ENCODE peak calls at places on chromosome 2, in four cellular contexts. One of them, this sample, is unnamed.
A peak's percentile ranks its signal among the peaks of the same experiment; 100 is the strongest.

GRCh38 chr2:158011055-158011771 is 90.5 kb upstream of the UPP2 start:
- DNase-seq in tibial artery: no peak
- DNase-seq in prostate gland: no peak
- DNase-seq in A549: no peak
- DNase-seq in this sample: no peak

GRCh38 chr2:237702439-237703397 is 75.3 kb downstream of the LRRFIP1 start:
- DNase-seq in tibial artery: peak; percentile 69
- DNase-seq in A549: no peak
- DNase-seq in prostate gland: no peak
- DNase-seq in this sample: peak; percentile 73

GRCh38 chr2:105443610-105444598 is 45.1 kb upstream of the FHL2 start:
- DNase-seq in tibial artery: no peak
- DNase-seq in prostate gland: peak; percentile 81
- DNase-seq in A549: no peak
- DNase-seq in this sample: no peak

GRCh38 chr2:151282401-151282800 is 7.1 kb downstream of the NMI start:
- DNase-seq in prostate gland: no peak
- DNase-seq in A549: no peak
- DNase-seq in tibial artery: no peak
- DNase-seq in this sample: no peak

GRCh38 chr2:226057914-226058313 is 658.4 kb downstream of the NYAP2 start:
- DNase-seq in prostate gland: no peak
- DNase-seq in tibial artery: no peak
- DNase-seq in A549: no peak
- DNase-seq in this sample: no peak

GRCh38 chr2:239178954-239179353 is 221.9 kb downstream of the HDAC4 start:
- DNase-seq in tibial artery: peak; percentile 17
- DNase-seq in prostate gland: no peak
- DNase-seq in A549: no peak
- DNase-seq in this sample: no peak

GRCh38 chr2:173427887-173428683 is 73.4 kb downstream of the CDCA7 start:
- DNase-seq in A549: no peak
- DNase-seq in prostate gland: peak; percentile 59
- DNase-seq in tibial artery: no peak
- DNase-seq in this sample: peak; percentile 48

GRCh38 chr2:197998702-197999101 is 194.3 kb downstream of the PLCL1 start:
- DNase-seq in tibial artery: no peak
- DNase-seq in prostate gland: no peak
- DNase-seq in A549: no peak
- DNase-seq in this sample: no peak

GRCh38 chr2:75637568-75637967 is 9.0 kb upstream of the MRPL19 start:
- DNase-seq in tibial artery: no peak
- DNase-seq in prostate gland: no peak
- DNase-seq in A549: no peak
- DNase-seq in this sample: no peak

GRCh38 chr2:106078091-106078490 is 116.0 kb downstream of the UXS1 start:
- DNase-seq in tibial artery: no peak
- DNase-seq in prostate gland: no peak
- DNase-seq in A549: no peak
- DNase-seq in this sample: no peak

GRCh38 chr2:156400704-156401678 is 35.2 kb upstream of the GPD2 start:
- DNase-seq in prostate gland: peak; percentile 80
- DNase-seq in A549: peak; percentile 82
- DNase-seq in tibial artery: peak; percentile 71
- DNase-seq in this sample: peak; percentile 74
- H3K27ac ChIP-seq in prostate gland: peak overlapping the region; percentile 94
- H3K27ac ChIP-seq in A549: peak overlapping the region; percentile 75
- H3K27ac ChIP-seq in tibial artery: peak overlapping the region; percentile 89
- H3K27ac ChIP-seq in this sample: peak overlapping the region; percentile 68

GRCh38 chr2:20091305-20091991 is 40.0 kb upstream of the LAPTM4A start:
- DNase-seq in A549: peak; percentile 39
- DNase-seq in prostate gland: no peak
- DNase-seq in tibial artery: peak; percentile 86
- DNase-seq in this sample: no peak

GRCh38 chr2:20094142-20094792 is 42.8 kb upstream of the LAPTM4A start:
- DNase-seq in tibial artery: no peak
- DNase-seq in prostate gland: no peak
- DNase-seq in A549: no peak
- DNase-seq in this sample: no peak

GRCh38 chr2:20092901-20093235 is 41.4 kb upstream of the LAPTM4A start:
- DNase-seq in A549: no peak
- DNase-seq in tibial artery: no peak
- DNase-seq in prostate gland: no peak
- DNase-seq in this sample: no peak

GRCh38 chr2:20093263-20094141 is 42.1 kb upstream of the LAPTM4A start:
- DNase-seq in A549: peak; percentile 78
- DNase-seq in tibial artery: peak; percentile 52
- DNase-seq in prostate gland: peak; percentile 18
- DNase-seq in this sample: peak; percentile 87

DNA sequence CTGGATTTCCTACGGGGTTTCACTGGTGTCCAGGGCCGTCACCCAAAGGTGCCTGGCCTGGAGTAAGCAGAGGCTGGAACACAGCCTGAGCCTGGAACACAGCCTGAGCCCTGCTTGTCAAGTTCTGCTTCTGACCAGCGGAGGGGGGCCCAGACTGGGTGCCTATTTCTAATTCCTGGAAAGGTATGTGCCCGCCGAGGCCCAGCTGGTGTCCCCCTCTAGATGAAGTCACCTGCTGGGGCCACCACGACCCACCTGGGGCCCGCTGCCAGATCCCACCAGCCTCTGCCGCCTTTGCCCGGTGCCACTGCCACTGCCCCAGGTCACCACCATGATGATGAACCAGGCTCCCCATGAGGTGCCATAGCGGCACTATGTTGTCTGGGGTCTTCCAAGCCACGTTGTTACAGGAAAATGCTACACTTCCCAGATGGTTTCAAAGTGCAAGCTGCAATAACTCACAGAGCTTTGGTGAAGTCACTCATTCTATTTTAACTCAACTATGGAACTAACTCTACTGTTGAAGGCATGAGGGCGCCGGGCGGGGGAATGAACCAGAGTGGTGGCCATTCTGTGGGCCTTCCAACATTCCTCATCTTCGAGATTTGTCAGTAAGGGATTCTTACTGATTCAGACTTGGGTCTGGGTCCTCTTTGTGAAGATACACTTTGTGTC is 40.9 kb upstream of the LAPTM4A start:
- DNase-seq in tibial artery: no peak
- DNase-seq in prostate gland: no peak
- DNase-seq in A549: no peak
- DNase-seq in this sample: no peak
- H3K4me3 ChIP-seq in tibial artery: no peak overlapping the region
- H3K4me3 ChIP-seq in prostate gland: no peak overlapping the region
- H3K4me3 ChIP-seq in A549: no peak overlapping the region
- H3K4me3 ChIP-seq in this sample: no peak overlapping the region

GRCh38 chr2:234861841-234862735 is 89.7 kb upstream of the SH3BP4 start:
- DNase-seq in prostate gland: peak; percentile 61
- DNase-seq in A549: no peak
- DNase-seq in tibial artery: peak; percentile 44
- DNase-seq in this sample: peak; percentile 25
- H3K27ac ChIP-seq in prostate gland: peak overlapping the region; percentile 51
- H3K27ac ChIP-seq in A549: peak overlapping the region; percentile 82
- H3K27ac ChIP-seq in tibial artery: peak overlapping the region; percentile 25
- H3K27ac ChIP-seq in this sample: peak overlapping the region; percentile 0

GRCh38 chr2:136117391-136117841 is 533 bp downstream of the CXCR4 start:
- DNase-seq in prostate gland: no peak
- DNase-seq in A549: peak; percentile 52
- DNase-seq in tibial artery: no peak
- DNase-seq in this sample: peak; percentile 76

GRCh38 chr2:136117909-136118818 is at the start of gene CXCR4:
- DNase-seq in tibial artery: peak; percentile 51
- DNase-seq in A549: peak; percentile 47
- DNase-seq in prostate gland: peak; percentile 39
- DNase-seq in this sample: peak; percentile 81

GRCh38 chr2:136119717-136120675 is 2.0 kb upstream of the CXCR4 start:
- DNase-seq in tibial artery: no peak
- DNase-seq in prostate gland: no peak
- DNase-seq in A549: no peak
- DNase-seq in this sample: no peak

GRCh38 chr2:136116813-136117390 is 1.0 kb downstream of the CXCR4 start:
- DNase-seq in tibial artery: no peak
- DNase-seq in prostate gland: no peak
- DNase-seq in A549: peak; percentile 9
- DNase-seq in this sample: no peak

DNA sequence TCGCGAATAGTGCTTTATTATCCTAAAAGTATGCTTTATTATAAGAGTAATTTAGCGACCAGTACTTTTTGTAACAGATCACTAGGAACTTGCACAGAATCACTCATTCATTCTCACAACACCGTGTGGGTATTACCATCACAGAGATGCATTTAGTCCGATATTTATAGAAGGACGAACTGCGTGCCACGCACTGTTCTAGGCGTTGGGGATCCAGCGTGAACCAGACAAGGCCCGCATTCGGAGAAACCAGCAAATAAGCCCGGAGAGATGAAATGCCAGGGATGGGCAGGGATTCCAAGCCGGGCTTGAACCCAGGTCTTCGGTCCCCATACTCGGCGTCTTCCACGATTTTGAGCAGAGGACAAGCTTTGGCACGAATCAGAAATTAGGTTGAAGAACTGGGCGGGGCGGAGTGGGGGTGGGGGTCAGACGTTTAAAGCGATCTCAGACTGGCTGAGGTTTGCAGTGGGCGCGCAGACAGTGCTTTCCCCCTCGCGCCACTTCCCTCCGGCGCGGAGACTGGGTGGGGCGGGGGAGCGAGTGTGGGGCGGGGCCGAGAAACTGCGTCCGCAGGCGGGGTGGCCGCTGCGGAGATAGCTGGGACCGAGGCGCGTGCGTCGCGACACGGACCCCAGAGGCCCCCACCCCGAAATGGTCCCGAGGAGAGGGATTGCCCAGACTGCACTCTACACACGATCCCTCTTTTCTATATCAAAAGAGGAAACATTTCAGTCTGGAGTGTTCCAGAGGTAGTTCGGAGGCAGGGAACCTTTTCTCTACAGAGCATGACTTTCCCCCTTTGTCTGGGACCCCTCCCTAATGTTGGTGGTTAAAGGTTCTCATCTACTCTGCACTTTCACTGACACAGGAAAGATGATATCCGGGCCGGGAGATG is 1.1 kb upstream of the CXCR4 start:
- DNase-seq in A549: no peak
- DNase-seq in tibial artery: peak; percentile 51
- DNase-seq in prostate gland: peak; percentile 32
- DNase-seq in this sample: no peak
- H3K4me3 ChIP-seq in A549: peak overlapping the region; percentile 44
- H3K4me3 ChIP-seq in tibial artery: peak overlapping the region; percentile 45
- H3K4me3 ChIP-seq in prostate gland: peak overlapping the region; percentile 37
- H3K4me3 ChIP-seq in this sample: peak overlapping the region; percentile 58

GRCh38 chr2:127176371-127177311 is 43.5 kb downstream of the CYP27C1 start:
- DNase-seq in A549: no peak
- DNase-seq in prostate gland: peak; percentile 19
- DNase-seq in tibial artery: peak; percentile 66
- DNase-seq in this sample: peak; percentile 32
- H3K27ac ChIP-seq in A549: no peak overlapping the region
- H3K27ac ChIP-seq in prostate gland: peak overlapping the region; percentile 71
- H3K27ac ChIP-seq in tibial artery: no peak overlapping the region
- H3K27ac ChIP-seq in this sample: no peak overlapping the region

GRCh38 chr2:162079514-162079913 is 5.5 kb upstream of the DPP4 start:
- DNase-seq in prostate gland: no peak
- DNase-seq in tibial artery: no peak
- DNase-seq in A549: no peak
- DNase-seq in this sample: no peak
- H3K4me3 ChIP-seq in prostate gland: no peak overlapping the region
- H3K4me3 ChIP-seq in tibial artery: no peak overlapping the region
- H3K4me3 ChIP-seq in A549: no peak overlapping the region
- H3K4me3 ChIP-seq in this sample: no peak overlapping the region

DNA sequence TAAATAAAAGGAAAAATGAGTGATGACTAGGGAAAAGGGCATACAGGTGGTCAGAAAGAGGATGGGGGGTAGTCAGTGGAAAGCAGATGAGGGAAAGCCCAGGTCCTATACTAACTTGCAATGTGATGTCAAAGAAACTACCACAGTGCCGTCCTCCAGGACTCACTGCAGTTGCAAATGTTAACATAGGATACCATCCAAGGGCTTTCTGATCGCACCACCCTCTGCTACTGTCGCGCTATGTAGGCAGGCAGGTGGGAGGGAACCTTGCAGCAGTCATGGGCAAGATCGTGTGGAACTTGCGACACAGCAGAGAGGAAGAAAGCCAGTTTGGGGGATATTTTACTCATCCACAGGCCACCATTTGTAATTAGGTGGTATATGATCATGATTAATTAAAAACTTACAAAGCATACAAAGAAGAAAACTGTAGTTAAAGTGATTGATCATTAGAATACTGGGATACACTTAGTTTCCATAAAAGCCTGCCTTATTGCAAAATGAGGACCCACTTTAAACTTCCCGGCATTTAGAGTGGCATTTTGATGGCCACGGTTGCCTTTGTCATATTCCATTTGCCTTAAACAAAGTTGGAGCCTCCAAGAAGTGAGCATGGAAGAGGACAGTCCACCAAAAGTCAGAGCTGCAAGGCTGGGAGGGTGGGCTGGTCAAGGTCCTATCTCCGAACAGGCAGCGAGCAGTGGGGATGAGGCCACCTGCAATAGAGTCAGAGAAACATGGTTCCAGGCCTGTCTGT is 8.5 kb upstream of the ROCK2 start:
- DNase-seq in A549: no peak
- DNase-seq in tibial artery: no peak
- DNase-seq in prostate gland: peak; percentile 65
- DNase-seq in this sample: no peak
- H3K27ac ChIP-seq in A549: no peak overlapping the region
- H3K27ac ChIP-seq in tibial artery: no peak overlapping the region
- H3K27ac ChIP-seq in prostate gland: no peak overlapping the region
- H3K27ac ChIP-seq in this sample: no peak overlapping the region